ENCODE peak calls at places on chromosomes 12 and 14, in four cellular contexts. F is upper lobe of right lung, M is right cardiac atrium, K is Peyer's patch. G is an unnamed sample.
A peak's percentile ranks its signal among the peaks of the same experiment; 100 is the strongest.

GRCh38 chr12:25500651-25501050 is 52.4 kb downstream of the LMNTD1 start:
- DNase-seq in M (no peak), K (no peak), F (no peak), G (no peak)

GRCh38 chr12:71440393-71441349 is 1.1 kb downstream of the LGR5 start:
- DNase-seq in F (peak; percentile 60), M (no peak), K (peak; percentile 76), G (no peak)

GRCh38 chr12:19499030-19499429 is 59.7 kb downstream of the AEBP2 start:
- DNase-seq in F (no peak), M (no peak), K (no peak), G (no peak)

GRCh38 chr12:94074216-94074969 is 74.0 kb upstream of the PLXNC1 start:
- DNase-seq in F (no peak), M (peak; percentile 78), K (no peak), G (peak; percentile 87)

GRCh38 chr14:33979613-33980276 is 28.9 kb upstream of the EGLN3 start:
- DNase-seq in M (no peak), F (no peak), K (no peak), G (no peak)

GRCh38 chr12:110513842-110514241 is 11.7 kb downstream of the RAD9B start:
- DNase-seq in K (no peak), F (no peak), M (no peak), G (no peak)

GRCh38 chr12:82314406-82314892 is 43.7 kb downstream of the CCDC59 start:
- DNase-seq in M (no peak), F (peak; percentile 69), K (peak; percentile 54), G (no peak)

GRCh38 chr12:121576851-121577391 is 3.9 kb downstream of the KDM2B start:
- DNase-seq in M (peak; percentile 63), F (no peak), K (no peak), G (no peak)

GRCh38 chr12:550473-551260 is 90.9 kb downstream of the B4GALNT3 start:
- DNase-seq in K (no peak), F (no peak), M (peak; percentile 74), G (no peak)

GRCh38 chr12:132162508-132163031 is 18.3 kb downstream of the NOC4L start:
- DNase-seq in F (peak; percentile 67), M (peak; percentile 80), K (no peak), G (no peak)

GRCh38 chr12:52416788-52417187 is 10.7 kb upstream of the KRT82 start:
- DNase-seq in K (no peak), F (no peak), M (no peak), G (no peak)

GRCh38 chr12:112352921-112353320 is 29.3 kb downstream of the HECTD4 start:
- DNase-seq in F (no peak), M (no peak), K (no peak), G (no peak)

GRCh38 chr14:102654298-102654697 is 61.8 kb downstream of the RCOR1 start:
- DNase-seq in F (no peak), K (no peak), M (no peak), G (no peak)

GRCh38 chr14:91380610-91381371 is 36.8 kb downstream of the CCDC88C start:
- DNase-seq in M (no peak), F (no peak), K (no peak), G (no peak)

GRCh38 chr12:18898469-18898868 is 160.6 kb downstream of the CAPZA3 start:
- DNase-seq in M (no peak), F (no peak), K (no peak), G (no peak)

GRCh38 chr12:88693837-88694445 is 113.7 kb upstream of the KITLG start:
- DNase-seq in M (no peak), F (no peak), K (no peak), G (no peak)

GRCh38 chr12:132292328-132293319 is 36.8 kb downstream of the GALNT9 start:
- DNase-seq in F (no peak), K (no peak), M (no peak), G (no peak)

GRCh38 chr12:46617167-46617566 is 208.6 kb downstream of the SLC38A4 start:
- DNase-seq in K (no peak), M (peak; percentile 49), F (no peak), G (peak; percentile 78)

GRCh38 chr12:65827827-65828231 is 3.5 kb downstream of the HMGA2 start:
- DNase-seq in M (no peak), F (no peak), K (no peak), G (no peak)

GRCh38 chr12:107133462-107133861 is 40.1 kb upstream of the CRY1 start:
- DNase-seq in K (no peak), M (no peak), F (no peak), G (no peak)

GRCh38 chr12:1731019-1731687 is 40.3 kb downstream of the ADIPOR2 start:
- DNase-seq in K (no peak), M (no peak), F (no peak), G (no peak)

GRCh38 chr14:105089746-105090492 is 24.7 kb upstream of the GPR132 start:
- DNase-seq in F (peak; percentile 64), K (peak; percentile 46), M (peak; percentile 71), G (no peak)

GRCh38 chr14:75568791-75569190 is 9.6 kb upstream of the FLVCR2 start:
- DNase-seq in K (no peak), M (no peak), F (no peak), G (no peak)
- H3K4me3 ChIP-seq in K (no peak overlapping the region), M (no peak overlapping the region), F (no peak overlapping the region), G (no peak overlapping the region)

GRCh38 chr12:57370696-57371095 is 60.1 kb downstream of the R3HDM2 start:
- DNase-seq in M (no peak), F (no peak), K (no peak), G (no peak)

GRCh38 chr12:57370084-57370483 is 60.8 kb downstream of the R3HDM2 start:
- DNase-seq in M (no peak), K (no peak), F (no peak), G (no peak)

GRCh38 chr12:57368349-57369095 is 62.3 kb downstream of the R3HDM2 start:
- DNase-seq in F (no peak), M (no peak), K (no peak), G (no peak)

GRCh38 chr12:57367121-57367520 is 63.7 kb downstream of the R3HDM2 start:
- DNase-seq in K (no peak), M (no peak), F (no peak), G (no peak)

GRCh38 chr12:57369202-57369601 is 61.6 kb downstream of the R3HDM2 start:
- DNase-seq in K (no peak), F (no peak), M (no peak), G (no peak)
- H3K27ac ChIP-seq in K (no peak overlapping the region), F (no peak overlapping the region), M (no peak overlapping the region), G (no peak overlapping the region)

DNA sequence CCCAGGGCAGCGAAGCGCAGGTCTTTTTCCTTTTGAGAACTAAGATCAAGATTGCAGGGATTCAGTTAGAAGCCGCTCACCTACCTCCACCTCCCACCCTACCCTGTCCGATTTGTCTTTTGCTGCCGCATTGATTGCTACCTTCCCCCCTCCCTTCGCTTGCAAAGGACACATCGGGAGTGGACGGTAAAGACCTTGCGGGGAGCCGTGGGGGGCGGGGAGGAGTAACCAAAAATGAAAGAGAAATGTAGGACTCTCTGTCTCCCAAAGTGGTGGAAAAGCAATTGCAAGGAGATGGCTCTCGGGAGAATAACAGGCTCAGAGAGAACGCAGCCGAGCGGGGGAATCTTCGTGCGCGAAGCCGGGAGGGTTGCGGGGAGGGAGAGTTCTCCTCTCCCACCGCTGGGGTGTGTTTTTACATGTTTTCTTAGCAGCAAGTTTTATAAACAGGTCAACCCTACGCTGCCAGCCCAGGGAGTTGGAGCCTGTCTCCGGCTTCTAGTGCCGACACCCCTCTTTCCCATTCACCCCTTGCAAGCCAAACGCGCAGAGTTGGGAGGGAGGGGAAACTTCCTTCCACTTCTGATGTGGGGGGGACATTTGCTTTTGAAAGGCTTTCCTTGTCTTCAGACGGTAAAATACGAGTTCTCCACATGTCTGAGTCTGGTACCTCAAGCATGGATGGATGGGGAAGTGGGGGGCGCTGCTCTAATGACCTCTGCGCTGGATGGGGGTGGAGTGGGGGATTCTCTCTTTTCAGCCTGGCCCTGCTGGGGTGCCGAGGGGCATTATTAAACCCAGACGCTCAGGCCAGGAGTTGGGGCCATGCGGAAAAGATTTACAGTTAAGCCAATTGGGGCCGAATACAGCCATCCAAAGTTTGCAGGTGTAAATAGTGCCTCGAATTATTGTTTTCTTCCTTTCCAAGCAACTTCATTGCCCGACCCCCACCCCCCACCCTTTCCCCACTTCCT is 8.9 kb upstream of the TBX3 start:
- DNase-seq in M (no peak), K (no peak), F (no peak), G (no peak)
- H3K4me3 ChIP-seq in M (peak overlapping the region; percentile 53), K (peak overlapping the region; percentile 46), F (peak overlapping the region; percentile 51), G (peak overlapping the region; percentile 66)

DNA sequence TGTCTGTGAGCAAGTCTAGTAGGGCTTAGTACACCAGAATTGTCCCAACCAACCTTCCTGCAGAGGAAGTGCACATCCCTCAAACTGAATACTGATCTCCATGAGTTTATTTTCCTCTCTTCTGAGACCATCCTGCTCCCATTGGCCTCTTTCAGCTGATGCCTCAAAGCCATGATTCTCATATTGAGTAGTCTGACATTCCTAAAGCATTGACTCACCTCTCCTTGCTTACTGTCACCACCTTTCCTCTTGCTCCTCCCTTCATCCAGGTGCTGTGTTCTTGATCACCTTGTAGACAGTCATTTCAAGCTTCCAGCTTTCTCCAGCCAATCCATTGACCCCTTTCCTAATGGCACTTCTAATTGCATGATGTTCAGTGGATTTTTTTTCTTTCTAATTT is 583.7 kb upstream of the USP15 start:
- DNase-seq in F (no peak), K (no peak), M (no peak), G (no peak)
- H3K27ac ChIP-seq in F (no peak overlapping the region), K (no peak overlapping the region), M (no peak overlapping the region), G (no peak overlapping the region)

G was measured in coronary artery.